ENCODE peak calls at places on chromosomes 5 and 9, in nine cellular contexts. N is transverse colon; I is H1; E is right cardiac atrium; J is sigmoid colon; K is SK-N-SH; Q is heart right ventricle; P is CD4-positive, alpha-beta T cell; L is WERI-Rb-1. F is an unnamed sample.
A peak's percentile ranks its signal among the peaks of the same experiment; 100 is the strongest.

GRCh38 chr5:119389288-119390065 is 33.7 kb downstream of the TNFAIP8 start:
- DNase-seq in N (no peak), I (no peak), E (no peak), J (no peak), K (no peak), Q (no peak), P (no peak), L (no peak), F (no peak)

GRCh38 chr5:174735498-174736350 is 11.3 kb downstream of the MSX2 start:
- DNase-seq in N (no peak), I (no peak), E (no peak), J (no peak), K (peak; percentile 89), Q (no peak), P (no peak), L (no peak), F (no peak)

GRCh38 chr9:133957328-133957727 is 34.8 kb downstream of the VAV2 start:
- DNase-seq in N (no peak), I (no peak), E (peak; percentile 17), J (no peak), K (no peak), Q (no peak), P (no peak), L (no peak), F (no peak)

GRCh38 chr5:172769598-172770373 is 1.2 kb downstream of the DUSP1 start:
- DNase-seq in N (peak; percentile 46), I (no peak), E (peak; percentile 62), J (peak; percentile 84), K (peak; percentile 49), Q (no peak), P (peak; percentile 52), L (no peak), F (no peak)

GRCh38 chr5:55668356-55668755 is 43.8 kb downstream of the SLC38A9 start:
- DNase-seq in N (no peak), I (no peak), E (no peak), J (no peak), K (no peak), Q (no peak), P (no peak), L (no peak), F (no peak)

GRCh38 chr9:92759990-92760893 is 4.4 kb downstream of the BICD2 start:
- DNase-seq in N (peak; percentile 39), I (no peak), E (peak; percentile 73), J (peak; percentile 89), K (no peak), Q (peak; percentile 80), P (no peak), L (no peak), F (no peak)

GRCh38 chr9:112863781-112864180 is 26.9 kb downstream of the SLC46A2 start:
- DNase-seq in N (no peak), I (no peak), E (no peak), J (no peak), K (no peak), Q (no peak), P (no peak), L (no peak), F (no peak)

GRCh38 chr5:56152437-56152836 is 80.7 kb downstream of the ANKRD55 start:
- DNase-seq in N (no peak), I (no peak), E (no peak), J (no peak), K (no peak), Q (no peak), P (no peak), L (no peak), F (no peak)

GRCh38 chr5:154189819-154190651 is 498 bp upstream of the GALNT10 start:
- DNase-seq in N (peak; percentile 90), I (no peak), E (peak; percentile 90), J (peak; percentile 93), K (peak; percentile 97), Q (peak; percentile 88), P (peak; percentile 75), L (peak; percentile 68), F (peak; percentile 74)

GRCh38 chr9:32502459-32502858 is 23.5 kb downstream of the RIGI start:
- DNase-seq in N (no peak), I (no peak), E (no peak), J (no peak), K (no peak), Q (no peak), P (no peak), L (no peak), F (no peak)

GRCh38 chr5:68711311-68712200 is 382.3 kb upstream of the SLC30A5 start:
- DNase-seq in N (no peak), I (no peak), E (no peak), J (no peak), K (no peak), Q (no peak), P (no peak), L (peak; percentile 74), F (no peak)

GRCh38 chr9:87620727-87621322 is 105.1 kb upstream of the CTSL start:
- DNase-seq in N (no peak), I (no peak), E (no peak), J (no peak), K (peak; percentile 73), Q (no peak), P (no peak), L (no peak), F (no peak)

GRCh38 chr9:4750021-4750673 is 9.1 kb upstream of the AK3 start:
- DNase-seq in N (no peak), I (no peak), E (no peak), J (no peak), K (no peak), Q (no peak), P (no peak), L (no peak), F (no peak)

GRCh38 chr9:119961774-119962408 is 592.7 kb upstream of the BRINP1 start:
- DNase-seq in N (peak; percentile 33), I (peak; percentile 44), E (peak; percentile 23), J (no peak), K (peak; percentile 73), Q (no peak), P (no peak), L (peak; percentile 42), F (no peak)

GRCh38 chr5:141359790-141360426 is at the start of gene PCDHGB2:
- DNase-seq in N (no peak), I (no peak), E (no peak), J (no peak), K (peak; percentile 62), Q (no peak), P (no peak), L (no peak), F (no peak)

GRCh38 chr5:34586117-34586885 is 69.8 kb upstream of the RAI14 start:
- DNase-seq in N (no peak), I (no peak), E (no peak), J (no peak), K (no peak), Q (no peak), P (no peak), L (no peak), F (no peak)

GRCh38 chr9:96553070-96553469 is 66.6 kb downstream of the CDC14B start:
- DNase-seq in N (no peak), I (no peak), E (no peak), J (no peak), K (no peak), Q (no peak), P (no peak), L (no peak), F (no peak)

GRCh38 chr9:134378901-134379338 is 52.7 kb downstream of the RXRA start:
- DNase-seq in N (peak; percentile 67), I (no peak), E (peak; percentile 74), J (peak; percentile 83), K (peak; percentile 58), Q (peak; percentile 51), P (no peak), L (peak; percentile 72), F (no peak)

GRCh38 chr5:10434392-10434791 is 7.3 kb upstream of the ROPN1L start:
- DNase-seq in N (no peak), I (no peak), E (no peak), J (no peak), K (no peak), Q (no peak), P (no peak), L (no peak), F (no peak)

GRCh38 chr5:1219768-1220100 is 5.4 kb upstream of the SLC6A18 start:
- DNase-seq in N (no peak), I (no peak), E (no peak), J (no peak), K (no peak), Q (no peak), P (no peak), L (no peak), F (no peak)
- H3K9me3 ChIP-seq in N (no peaks in the 10 kb centered on the region), I (peaks cover 6% of the 10 kb centered on the region), E (no peaks in the 10 kb centered on the region), J (no peaks in the 10 kb centered on the region), K (no peaks in the 10 kb centered on the region), Q (no peaks in the 10 kb centered on the region), P (no peaks in the 10 kb centered on the region), L (peaks cover 7% of the 10 kb centered on the region), F (no peaks in the 10 kb centered on the region)

GRCh38 chr5:4544049-4544675 is 596.0 kb upstream of the ADAMTS16 start:
- DNase-seq in N (no peak), I (no peak), E (no peak), J (no peak), K (no peak), Q (no peak), P (no peak), L (no peak), F (no peak)
- H3K9me3 ChIP-seq in N (peaks cover 4% of the 10 kb centered on the region), I (no peaks in the 10 kb centered on the region), E (peaks cover 3% of the 10 kb centered on the region), J (no peaks in the 10 kb centered on the region), K (no peaks in the 10 kb centered on the region), Q (no peaks in the 10 kb centered on the region), P (peaks cover 5% of the 10 kb centered on the region), L (no peaks in the 10 kb centered on the region), F (no peaks in the 10 kb centered on the region)

GRCh38 chr9:13387668-13388124 is 108.2 kb upstream of the MPDZ start:
- DNase-seq in N (no peak), I (no peak), E (no peak), J (no peak), K (no peak), Q (no peak), P (no peak), L (no peak), F (no peak)
- H3K9me3 ChIP-seq in N (peaks cover 4% of the 10 kb centered on the region), I (peaks cover 6% of the 10 kb centered on the region), E (no peaks in the 10 kb centered on the region), J (no peaks in the 10 kb centered on the region), K (peaks cover 7% of the 10 kb centered on the region), Q (no peaks in the 10 kb centered on the region), P (no peaks in the 10 kb centered on the region), L (no peaks in the 10 kb centered on the region), F (no peaks in the 10 kb centered on the region)

DNA sequence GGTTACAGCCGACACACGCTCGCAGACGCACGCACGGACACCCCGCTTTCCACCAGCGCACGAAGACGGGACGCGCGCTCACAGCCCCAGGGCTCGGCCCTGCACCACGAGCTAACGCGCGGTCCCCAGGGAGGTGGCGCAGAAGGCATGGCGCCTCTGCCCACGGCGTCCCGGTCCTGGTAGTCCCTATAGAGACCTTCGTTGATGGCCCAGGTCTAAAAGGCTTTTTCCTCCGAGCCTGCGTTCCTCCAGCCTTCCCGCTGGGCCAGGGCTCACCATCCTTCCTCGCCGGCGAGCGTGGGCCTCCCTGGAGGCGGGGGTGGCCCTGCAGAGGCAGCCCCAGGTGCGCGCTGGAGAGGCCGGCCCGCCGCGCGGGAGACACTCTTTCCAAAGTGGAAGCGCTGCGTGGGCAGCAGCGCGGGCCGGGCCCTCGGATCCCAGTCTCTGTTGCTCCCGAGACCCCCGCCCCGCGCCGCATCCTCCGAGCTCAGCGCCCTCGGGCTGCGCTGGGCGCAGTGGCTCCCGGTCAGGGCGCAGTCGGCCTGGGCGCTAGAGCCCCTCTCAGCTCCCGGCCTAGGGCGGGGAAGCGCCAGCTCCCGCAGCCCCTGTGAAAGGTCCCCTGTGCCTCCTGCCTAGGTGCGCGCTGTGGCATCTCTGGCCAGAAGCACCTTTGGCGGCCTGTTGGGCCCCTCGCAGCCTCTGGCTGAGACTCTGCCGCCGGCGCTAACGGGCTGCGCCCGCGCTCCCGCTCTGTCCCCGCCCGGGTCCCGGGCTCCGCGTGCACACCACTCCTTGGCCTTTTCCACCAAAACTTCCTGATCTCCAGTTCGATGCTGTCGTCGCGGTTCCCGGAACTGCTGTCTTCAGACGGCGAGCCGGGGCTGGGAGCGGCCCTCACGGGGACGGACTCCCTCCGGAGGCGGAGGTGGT is 31.9 kb upstream of the FANCC start:
- DNase-seq in N (no peak), I (no peak), E (no peak), J (no peak), K (no peak), Q (no peak), P (no peak), L (no peak), F (no peak)
- H3K9me3 ChIP-seq in N (no peaks in the 10 kb centered on the region), I (no peaks in the 10 kb centered on the region), E (no peaks in the 10 kb centered on the region), J (no peaks in the 10 kb centered on the region), K (no peaks in the 10 kb centered on the region), Q (no peaks in the 10 kb centered on the region), P (no peaks in the 10 kb centered on the region), L (peaks cover 9% of the 10 kb centered on the region), F (no peaks in the 10 kb centered on the region)

F was measured in T-helper 17 cell.